ENCODE peak calls at places on chromosomes 16 and 17, in ten cellular contexts. One of them, this sample, is unnamed.

GRCh38 chr17:75237100-75238014 is 24.0 kb downstream of the GGA3 start:
- DNase-seq in AG09319: no peak
- DNase-seq in EL: no peak
- DNase-seq in occipital lobe: no peak
- DNase-seq in activated naive CD8-positive, alpha-beta T cell treated with anti-CD3 and anti-CD28 coated beads, Interleukin-2, amount 50 U/mL, for 24 hours: no peak
- DNase-seq in HCT116: no peak
- DNase-seq in Caco-2: no peak
- DNase-seq in cardiac muscle cell: no peak
- DNase-seq in IMR-90: no peak
- DNase-seq in PC-9: no peak
- DNase-seq in this sample: no peak

GRCh38 chr17:64009571-64010402 is 10.6 kb downstream of the ICAM2 start:
- DNase-seq in AG09319: no peak
- DNase-seq in EL: peak
- DNase-seq in occipital lobe: no peak
- DNase-seq in activated naive CD8-positive, alpha-beta T cell treated with anti-CD3 and anti-CD28 coated beads, Interleukin-2, amount 50 U/mL, for 24 hours: no peak
- DNase-seq in HCT116: no peak
- DNase-seq in Caco-2: peak
- DNase-seq in cardiac muscle cell: no peak
- DNase-seq in IMR-90: peak
- DNase-seq in PC-9: peak
- DNase-seq in this sample: no peak

GRCh38 chr17:76079577-76080206 is 710 bp downstream of the ZACN start:
- DNase-seq in AG09319: no peak
- DNase-seq in EL: peak
- DNase-seq in occipital lobe: no peak
- DNase-seq in activated naive CD8-positive, alpha-beta T cell treated with anti-CD3 and anti-CD28 coated beads, Interleukin-2, amount 50 U/mL, for 24 hours: no peak
- DNase-seq in HCT116: no peak
- DNase-seq in Caco-2: no peak
- DNase-seq in cardiac muscle cell: no peak
- DNase-seq in IMR-90: no peak
- DNase-seq in PC-9: no peak
- DNase-seq in this sample: no peak

GRCh38 chr16:49409121-49409520 is 35.5 kb downstream of the C16orf78 start:
- DNase-seq in AG09319: no peak
- DNase-seq in EL: no peak
- DNase-seq in occipital lobe: no peak
- DNase-seq in activated naive CD8-positive, alpha-beta T cell treated with anti-CD3 and anti-CD28 coated beads, Interleukin-2, amount 50 U/mL, for 24 hours: no peak
- DNase-seq in HCT116: no peak
- DNase-seq in Caco-2: no peak
- DNase-seq in cardiac muscle cell: no peak
- DNase-seq in IMR-90: no peak
- DNase-seq in PC-9: no peak
- DNase-seq in this sample: no peak

GRCh38 chr17:20051624-20052023 is 42.5 kb downstream of the SPECC1 start:
- DNase-seq in AG09319: no peak
- DNase-seq in EL: no peak
- DNase-seq in occipital lobe: no peak
- DNase-seq in activated naive CD8-positive, alpha-beta T cell treated with anti-CD3 and anti-CD28 coated beads, Interleukin-2, amount 50 U/mL, for 24 hours: no peak
- DNase-seq in HCT116: no peak
- DNase-seq in Caco-2: no peak
- DNase-seq in cardiac muscle cell: no peak
- DNase-seq in IMR-90: no peak
- DNase-seq in PC-9: no peak
- DNase-seq in this sample: no peak

GRCh38 chr16:58366247-58367031 is 25.8 kb upstream of the GINS3 start:
- DNase-seq in AG09319: no peak
- DNase-seq in EL: peak
- DNase-seq in occipital lobe: no peak
- DNase-seq in activated naive CD8-positive, alpha-beta T cell treated with anti-CD3 and anti-CD28 coated beads, Interleukin-2, amount 50 U/mL, for 24 hours: no peak
- DNase-seq in HCT116: no peak
- DNase-seq in Caco-2: no peak
- DNase-seq in cardiac muscle cell: peak
- DNase-seq in IMR-90: peak
- DNase-seq in PC-9: peak
- DNase-seq in this sample: no peak

GRCh38 chr17:80991645-80992076 is at the start of gene CHMP6:
- DNase-seq in AG09319: peak
- DNase-seq in EL: peak
- DNase-seq in occipital lobe: no peak
- DNase-seq in activated naive CD8-positive, alpha-beta T cell treated with anti-CD3 and anti-CD28 coated beads, Interleukin-2, amount 50 U/mL, for 24 hours: peak
- DNase-seq in HCT116: peak
- DNase-seq in Caco-2: peak
- DNase-seq in cardiac muscle cell: peak
- DNase-seq in IMR-90: peak
- DNase-seq in PC-9: peak
- DNase-seq in this sample: no peak

GRCh38 chr16:35731341-35732040 is 2272.1 kb downstream of the TP53TG3F start:
- DNase-seq in AG09319: no peak
- DNase-seq in EL: no peak
- DNase-seq in occipital lobe: no peak
- DNase-seq in activated naive CD8-positive, alpha-beta T cell treated with anti-CD3 and anti-CD28 coated beads, Interleukin-2, amount 50 U/mL, for 24 hours: no peak
- DNase-seq in HCT116: no peak
- DNase-seq in Caco-2: no peak
- DNase-seq in cardiac muscle cell: no peak
- DNase-seq in IMR-90: no peak
- DNase-seq in PC-9: no peak
- DNase-seq in this sample: no peak

GRCh38 chr17:40475234-40476210 is 25.9 kb downstream of the TNS4 start:
- DNase-seq in AG09319: no peak
- DNase-seq in EL: no peak
- DNase-seq in occipital lobe: no peak
- DNase-seq in activated naive CD8-positive, alpha-beta T cell treated with anti-CD3 and anti-CD28 coated beads, Interleukin-2, amount 50 U/mL, for 24 hours: no peak
- DNase-seq in HCT116: no peak
- DNase-seq in Caco-2: no peak
- DNase-seq in cardiac muscle cell: no peak
- DNase-seq in IMR-90: no peak
- DNase-seq in PC-9: no peak
- DNase-seq in this sample: no peak

GRCh38 chr16:71230122-71230845 is at the start of gene HYDIN:
- DNase-seq in AG09319: no peak
- DNase-seq in EL: peak
- DNase-seq in occipital lobe: peak
- DNase-seq in activated naive CD8-positive, alpha-beta T cell treated with anti-CD3 and anti-CD28 coated beads, Interleukin-2, amount 50 U/mL, for 24 hours: peak
- DNase-seq in HCT116: no peak
- DNase-seq in Caco-2: peak
- DNase-seq in cardiac muscle cell: peak
- DNase-seq in IMR-90: peak
- DNase-seq in PC-9: peak
- DNase-seq in this sample: peak

GRCh38 chr16:69848635-69849545 is 86.8 kb downstream of the WWP2 start:
- DNase-seq in AG09319: peak
- DNase-seq in EL: peak
- DNase-seq in occipital lobe: peak
- DNase-seq in activated naive CD8-positive, alpha-beta T cell treated with anti-CD3 and anti-CD28 coated beads, Interleukin-2, amount 50 U/mL, for 24 hours: no peak
- DNase-seq in HCT116: no peak
- DNase-seq in Caco-2: no peak
- DNase-seq in cardiac muscle cell: peak
- DNase-seq in IMR-90: peak
- DNase-seq in PC-9: no peak
- DNase-seq in this sample: no peak

GRCh38 chr16:11750056-11750455 is 7.4 kb upstream of the TXNDC11 start:
- DNase-seq in AG09319: no peak
- DNase-seq in EL: no peak
- DNase-seq in occipital lobe: no peak
- DNase-seq in activated naive CD8-positive, alpha-beta T cell treated with anti-CD3 and anti-CD28 coated beads, Interleukin-2, amount 50 U/mL, for 24 hours: no peak
- DNase-seq in HCT116: no peak
- DNase-seq in Caco-2: no peak
- DNase-seq in cardiac muscle cell: no peak
- DNase-seq in IMR-90: no peak
- DNase-seq in PC-9: no peak
- DNase-seq in this sample: no peak

GRCh38 chr16:49675417-49675816 is 180.5 kb downstream of the ZNF423 start:
- DNase-seq in AG09319: no peak
- DNase-seq in EL: no peak
- DNase-seq in occipital lobe: no peak
- DNase-seq in activated naive CD8-positive, alpha-beta T cell treated with anti-CD3 and anti-CD28 coated beads, Interleukin-2, amount 50 U/mL, for 24 hours: no peak
- DNase-seq in HCT116: no peak
- DNase-seq in Caco-2: no peak
- DNase-seq in cardiac muscle cell: no peak
- DNase-seq in IMR-90: no peak
- DNase-seq in PC-9: no peak
- DNase-seq in this sample: no peak

GRCh38 chr16:17304124-17304813 is 166.5 kb downstream of the XYLT1 start:
- DNase-seq in AG09319: no peak
- DNase-seq in EL: no peak
- DNase-seq in occipital lobe: no peak
- DNase-seq in activated naive CD8-positive, alpha-beta T cell treated with anti-CD3 and anti-CD28 coated beads, Interleukin-2, amount 50 U/mL, for 24 hours: no peak
- DNase-seq in HCT116: peak
- DNase-seq in Caco-2: peak
- DNase-seq in cardiac muscle cell: no peak
- DNase-seq in IMR-90: peak
- DNase-seq in PC-9: peak
- DNase-seq in this sample: no peak

GRCh38 chr16:71311553-71312158 is 22.5 kb upstream of the CMTR2 start:
- DNase-seq in AG09319: no peak
- DNase-seq in EL: no peak
- DNase-seq in occipital lobe: no peak
- DNase-seq in activated naive CD8-positive, alpha-beta T cell treated with anti-CD3 and anti-CD28 coated beads, Interleukin-2, amount 50 U/mL, for 24 hours: peak
- DNase-seq in HCT116: no peak
- DNase-seq in Caco-2: no peak
- DNase-seq in cardiac muscle cell: peak
- DNase-seq in IMR-90: peak
- DNase-seq in PC-9: no peak
- DNase-seq in this sample: no peak

GRCh38 chr17:251531-251930 is 70.1 kb upstream of the DOC2B start:
- DNase-seq in AG09319: no peak
- DNase-seq in EL: no peak
- DNase-seq in occipital lobe: no peak
- DNase-seq in activated naive CD8-positive, alpha-beta T cell treated with anti-CD3 and anti-CD28 coated beads, Interleukin-2, amount 50 U/mL, for 24 hours: no peak
- DNase-seq in HCT116: no peak
- DNase-seq in Caco-2: peak
- DNase-seq in cardiac muscle cell: no peak
- DNase-seq in IMR-90: no peak
- DNase-seq in PC-9: no peak
- DNase-seq in this sample: peak

GRCh38 chr17:7321466-7321865 is 6.3 kb upstream of the GPS2 start:
- DNase-seq in AG09319: no peak
- DNase-seq in EL: no peak
- DNase-seq in occipital lobe: no peak
- DNase-seq in activated naive CD8-positive, alpha-beta T cell treated with anti-CD3 and anti-CD28 coated beads, Interleukin-2, amount 50 U/mL, for 24 hours: no peak
- DNase-seq in HCT116: no peak
- DNase-seq in Caco-2: no peak
- DNase-seq in cardiac muscle cell: no peak
- DNase-seq in IMR-90: no peak
- DNase-seq in PC-9: no peak
- DNase-seq in this sample: no peak

GRCh38 chr16:5056347-5056746 is 9.4 kb downstream of the C16orf89 start:
- DNase-seq in AG09319: no peak
- DNase-seq in EL: peak
- DNase-seq in occipital lobe: no peak
- DNase-seq in activated naive CD8-positive, alpha-beta T cell treated with anti-CD3 and anti-CD28 coated beads, Interleukin-2, amount 50 U/mL, for 24 hours: peak
- DNase-seq in HCT116: peak
- DNase-seq in Caco-2: no peak
- DNase-seq in cardiac muscle cell: peak
- DNase-seq in IMR-90: no peak
- DNase-seq in PC-9: no peak
- DNase-seq in this sample: no peak

GRCh38 chr17:76515291-76515949 is 14.2 kb upstream of the RHBDF2 start:
- DNase-seq in AG09319: peak
- DNase-seq in EL: peak
- DNase-seq in occipital lobe: no peak
- DNase-seq in activated naive CD8-positive, alpha-beta T cell treated with anti-CD3 and anti-CD28 coated beads, Interleukin-2, amount 50 U/mL, for 24 hours: peak
- DNase-seq in HCT116: no peak
- DNase-seq in Caco-2: no peak
- DNase-seq in cardiac muscle cell: peak
- DNase-seq in IMR-90: peak
- DNase-seq in PC-9: no peak
- DNase-seq in this sample: no peak

GRCh38 chr16:25034916-25035315 is 19.7 kb upstream of the ARHGAP17 start:
- DNase-seq in AG09319: no peak
- DNase-seq in EL: peak
- DNase-seq in occipital lobe: no peak
- DNase-seq in activated naive CD8-positive, alpha-beta T cell treated with anti-CD3 and anti-CD28 coated beads, Interleukin-2, amount 50 U/mL, for 24 hours: no peak
- DNase-seq in HCT116: no peak
- DNase-seq in Caco-2: no peak
- DNase-seq in cardiac muscle cell: no peak
- DNase-seq in IMR-90: peak
- DNase-seq in PC-9: no peak
- DNase-seq in this sample: no peak

GRCh38 chr17:21814776-21815175 is 122.5 kb downstream of the KCNJ18 start:
- DNase-seq in AG09319: no peak
- DNase-seq in EL: no peak
- DNase-seq in occipital lobe: no peak
- DNase-seq in activated naive CD8-positive, alpha-beta T cell treated with anti-CD3 and anti-CD28 coated beads, Interleukin-2, amount 50 U/mL, for 24 hours: no peak
- DNase-seq in HCT116: no peak
- DNase-seq in Caco-2: no peak
- DNase-seq in cardiac muscle cell: no peak
- DNase-seq in IMR-90: no peak
- DNase-seq in PC-9: no peak
- DNase-seq in this sample: no peak

GRCh38 chr17:67027031-67027628 is 17.2 kb upstream of the CACNG1 start:
- DNase-seq in AG09319: no peak
- DNase-seq in EL: peak
- DNase-seq in occipital lobe: no peak
- DNase-seq in activated naive CD8-positive, alpha-beta T cell treated with anti-CD3 and anti-CD28 coated beads, Interleukin-2, amount 50 U/mL, for 24 hours: no peak
- DNase-seq in HCT116: no peak
- DNase-seq in Caco-2: no peak
- DNase-seq in cardiac muscle cell: no peak
- DNase-seq in IMR-90: peak
- DNase-seq in PC-9: peak
- DNase-seq in this sample: no peak

GRCh38 chr17:31492880-31493655 is 101.6 kb downstream of the RAB11FIP4 start:
- DNase-seq in AG09319: no peak
- DNase-seq in EL: no peak
- DNase-seq in occipital lobe: peak
- DNase-seq in activated naive CD8-positive, alpha-beta T cell treated with anti-CD3 and anti-CD28 coated beads, Interleukin-2, amount 50 U/mL, for 24 hours: peak
- DNase-seq in HCT116: no peak
- DNase-seq in Caco-2: no peak
- DNase-seq in cardiac muscle cell: no peak
- DNase-seq in IMR-90: no peak
- DNase-seq in PC-9: no peak
- DNase-seq in this sample: no peak

GRCh38 chr17:4426499-4427208 is 7.1 kb upstream of the SPNS3 start:
- DNase-seq in AG09319: no peak
- DNase-seq in EL: no peak
- DNase-seq in occipital lobe: no peak
- DNase-seq in activated naive CD8-positive, alpha-beta T cell treated with anti-CD3 and anti-CD28 coated beads, Interleukin-2, amount 50 U/mL, for 24 hours: no peak
- DNase-seq in HCT116: no peak
- DNase-seq in Caco-2: no peak
- DNase-seq in cardiac muscle cell: no peak
- DNase-seq in IMR-90: no peak
- DNase-seq in PC-9: no peak
- DNase-seq in this sample: no peak

GRCh38 chr16:69917739-69918138 is 33.4 kb upstream of the CLEC18A start:
- DNase-seq in AG09319: peak
- DNase-seq in EL: peak
- DNase-seq in occipital lobe: no peak
- DNase-seq in activated naive CD8-positive, alpha-beta T cell treated with anti-CD3 and anti-CD28 coated beads, Interleukin-2, amount 50 U/mL, for 24 hours: no peak
- DNase-seq in HCT116: no peak
- DNase-seq in Caco-2: peak
- DNase-seq in cardiac muscle cell: peak
- DNase-seq in IMR-90: peak
- DNase-seq in PC-9: peak
- DNase-seq in this sample: no peak

GRCh38 chr17:30576326-30576861 is 99.2 kb downstream of the GOSR1 start:
- DNase-seq in AG09319: no peak
- DNase-seq in EL: no peak
- DNase-seq in occipital lobe: no peak
- DNase-seq in activated naive CD8-positive, alpha-beta T cell treated with anti-CD3 and anti-CD28 coated beads, Interleukin-2, amount 50 U/mL, for 24 hours: no peak
- DNase-seq in HCT116: no peak
- DNase-seq in Caco-2: no peak
- DNase-seq in cardiac muscle cell: no peak
- DNase-seq in IMR-90: no peak
- DNase-seq in PC-9: no peak
- DNase-seq in this sample: no peak

GRCh38 chr16:88619859-88620655 is 18.3 kb upstream of the IL17C start:
- DNase-seq in AG09319: no peak
- DNase-seq in EL: no peak
- DNase-seq in occipital lobe: no peak
- DNase-seq in activated naive CD8-positive, alpha-beta T cell treated with anti-CD3 and anti-CD28 coated beads, Interleukin-2, amount 50 U/mL, for 24 hours: peak
- DNase-seq in HCT116: no peak
- DNase-seq in Caco-2: no peak
- DNase-seq in cardiac muscle cell: no peak
- DNase-seq in IMR-90: peak
- DNase-seq in PC-9: peak
- DNase-seq in this sample: no peak

GRCh38 chr17:9728564-9728963 is 62.8 kb downstream of the DHRS7C start:
- DNase-seq in AG09319: no peak
- DNase-seq in EL: no peak
- DNase-seq in occipital lobe: no peak
- DNase-seq in activated naive CD8-positive, alpha-beta T cell treated with anti-CD3 and anti-CD28 coated beads, Interleukin-2, amount 50 U/mL, for 24 hours: no peak
- DNase-seq in HCT116: no peak
- DNase-seq in Caco-2: no peak
- DNase-seq in cardiac muscle cell: no peak
- DNase-seq in IMR-90: no peak
- DNase-seq in PC-9: no peak
- DNase-seq in this sample: no peak

This sample was measured in RWPE2.